ENCODE peak calls at places on chromosomes 3 and 15, in four cellular contexts. D is K562, G is IMR-90, B is HepG2. I is an unnamed sample. For H3K4me1, the result is how much of the 10 kb centered on the place peaks cover.

GRCh38 chr15:57675481-57676181 is 30.9 kb upstream of the POLR2M start:
- DNase-seq in D (no peak), G (no peak), B (peak), I (no peak)

GRCh38 chr3:458614-459375 is 262.2 kb downstream of the CHL1 start:
- DNase-seq in D (no peak), G (no peak), B (no peak), I (no peak)

GRCh38 chr3:51539291-51539891 is 872 bp downstream of the RAD54L2 start:
- DNase-seq in D (peak), G (peak), B (no peak), I (peak)

GRCh38 chr3:16179771-16180736 is 5.6 kb downstream of the GALNT15 start:
- DNase-seq in D (no peak), G (peak), B (peak), I (no peak)

GRCh38 chr3:174287601-174288180 is 571.4 kb upstream of the NAALADL2 start:
- DNase-seq in D (no peak), G (no peak), B (no peak), I (no peak)

GRCh38 chr3:171049831-171050444 is 23.4 kb upstream of the SLC2A2 start:
- DNase-seq in D (peak), G (peak), B (peak), I (peak)

GRCh38 chr3:61685755-61686154 is 124.4 kb downstream of the PTPRG start:
- DNase-seq in D (no peak), G (no peak), B (no peak), I (no peak)

GRCh38 chr15:56736308-56736707 is 3.0 kb upstream of the ZNF280D start:
- DNase-seq in D (peak), G (peak), B (peak), I (no peak)

GRCh38 chr3:155079795-155080546 is at the start of gene MME:
- DNase-seq in D (peak), G (peak), B (no peak), I (no peak)

GRCh38 chr3:134600685-134601502 is 49.9 kb downstream of the KY start:
- DNase-seq in D (peak), G (peak), B (peak), I (peak)

GRCh38 chr3:47565861-47566550 is 12.7 kb downstream of the CSPG5 start:
- DNase-seq in D (peak), G (no peak), B (no peak), I (no peak)

GRCh38 chr15:96331942-96332853 is 1.7 kb downstream of the NR2F2 start:
- DNase-seq in D (no peak), G (no peak), B (no peak), I (no peak)

GRCh38 chr3:10017636-10018292 is 8.5 kb upstream of the FANCD2 start:
- DNase-seq in D (no peak), G (peak), B (no peak), I (no peak)

GRCh38 chr3:107184375-107184774 is 192.9 kb upstream of the CCDC54 start:
- DNase-seq in D (no peak), G (peak), B (no peak), I (no peak)

GRCh38 chr15:65201918-65202317 is 9.4 kb downstream of the CILP start:
- DNase-seq in D (no peak), G (no peak), B (no peak), I (no peak)
- TF ChIP-seq BHLHE40 in D (no peak), G (no peak), B (no peak), I (no peak)

GRCh38 chr3:141828487-141829284 is 47.8 kb upstream of the ATP1B3 start:
- DNase-seq in D (no peak), G (peak), B (no peak), I (no peak)
- TF ChIP-seq MAFK in D (no peak), G (no peak), B (no peak), I (no peak)

DNA sequence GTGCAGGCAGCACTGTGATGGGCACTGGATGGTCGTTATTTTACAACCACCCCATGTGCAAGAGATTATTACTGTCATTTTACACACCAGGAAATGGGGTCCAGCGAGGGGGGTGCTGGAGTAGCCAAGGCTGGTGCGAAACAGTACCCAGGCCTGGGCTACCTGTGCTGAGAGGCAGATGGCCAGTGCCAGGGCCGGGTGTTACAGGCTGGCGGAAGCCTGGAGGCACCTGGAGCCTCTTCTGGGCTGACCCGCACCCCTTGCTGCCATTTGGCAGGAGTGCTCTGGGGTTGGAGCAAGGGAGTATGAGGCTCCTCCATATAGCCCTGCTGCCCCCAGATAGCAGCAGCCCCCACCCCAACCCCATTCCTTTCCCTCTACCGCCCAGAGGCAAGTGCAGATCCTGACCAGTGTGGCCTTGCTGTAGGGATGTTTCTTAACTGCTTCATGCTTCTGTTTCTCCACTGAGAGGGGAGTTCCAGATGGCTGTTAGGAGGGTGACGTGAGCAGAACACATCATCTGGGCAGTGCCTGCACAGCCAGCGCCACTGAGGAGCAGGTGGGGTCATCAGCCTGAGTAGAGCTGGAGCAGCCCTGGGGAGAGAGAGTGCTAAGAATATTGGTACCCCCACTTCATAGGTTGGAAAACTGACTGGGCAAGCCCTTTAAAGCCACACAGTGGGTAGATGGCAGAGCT is 15.3 kb downstream of the SNX33 start:
- DNase-seq in D (no peak), G (no peak), B (no peak), I (no peak)
- H3K4me1 ChIP-seq in D (under half), G (under half), B (half or more), I (half or more)

GRCh38 chr3:108914774-108915641 is 38.7 kb downstream of the GUCA1C start:
- DNase-seq in D (peak), G (peak), B (peak), I (peak)
- TF ChIP-seq BHLHE40 in D (no peak), G (no peak), B (no peak), I (no peak)

GRCh38 chr3:142279965-142280590 is 54.7 kb upstream of the GK5 start:
- DNase-seq in D (peak), G (peak), B (peak), I (peak)
- TF ChIP-seq MAFK in D (no peak), G (no peak), B (no peak), I (peak)

GRCh38 chr3:43632269-43632733 is 10.5 kb upstream of the ANO10 start:
- DNase-seq in D (peak), G (peak), B (no peak), I (peak)
- H3K4me1 ChIP-seq in D (under half), G (under half), B (under half), I (under half)

GRCh38 chr3:63264716-63265115 is 13.4 kb upstream of the SYNPR start:
- DNase-seq in D (no peak), G (no peak), B (no peak), I (no peak)
- TF ChIP-seq BHLHE40 in D (no peak), G (no peak), B (no peak), I (no peak)

GRCh38 chr3:13282528-13282985 is 137.6 kb downstream of the NUP210 start:
- DNase-seq in D (peak), G (no peak), B (no peak), I (peak)
- TF ChIP-seq MAFK in D (no peak), G (no peak), B (no peak), I (no peak)

GRCh38 chr15:67126551-67127333 is 61.3 kb downstream of the SMAD3 start:
- DNase-seq in D (no peak), G (no peak), B (peak), I (no peak)

GRCh38 chr15:67127334-67127664 is 61.9 kb downstream of the SMAD3 start:
- DNase-seq in D (no peak), G (no peak), B (no peak), I (peak)

GRCh38 chr15:67130166-67130565 is 64.8 kb downstream of the SMAD3 start:
- DNase-seq in D (no peak), G (no peak), B (no peak), I (no peak)

GRCh38 chr15:67125589-67126502 is 60.4 kb downstream of the SMAD3 start:
- DNase-seq in D (peak), G (peak), B (no peak), I (peak)

DNA sequence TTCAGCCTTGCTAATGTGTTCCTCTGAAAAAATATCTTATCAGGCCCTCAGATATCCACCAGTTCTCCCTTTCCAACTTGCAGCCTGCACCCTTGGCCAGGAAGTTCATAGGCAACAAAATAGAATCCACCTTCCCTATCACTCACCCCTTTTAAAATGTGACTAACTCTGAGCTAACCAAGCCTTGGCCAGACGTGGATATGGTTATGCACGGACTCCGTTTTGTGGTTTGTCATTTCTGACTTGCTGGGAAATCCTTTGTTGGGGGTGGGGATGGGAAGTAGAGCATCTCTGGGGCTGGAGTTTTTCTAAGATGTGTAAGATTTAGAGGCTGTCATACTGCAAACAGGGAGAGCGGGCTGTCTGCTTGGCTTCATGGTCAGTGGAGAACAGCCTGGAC is 62.5 kb downstream of the SMAD3 start:
- DNase-seq in D (no peak), G (peak), B (no peak), I (peak)
- H3K4me1 ChIP-seq in D (half or more), G (half or more), B (half or more), I (half or more)